ENCODE peak calls at places on chromosome 13, in nine cellular contexts. G is lower lobe of right lung; E is right cardiac atrium; D is C1 segment of cervical spinal cord; W is astrocyte; Y is lower leg skin; M is A673; S is activated CD8-positive, alpha-beta T cell treated with anti-CD3 and anti-CD28 coated beads, Interleukin-2, amount 10 ng/mL, durations not matched to agents 7 days and 5 days; N is retina. J is an unnamed sample.

GRCh38 chr13:67742478-67742877 is 512.3 kb upstream of the PCDH9 start:
- DNase-seq in S (no peak), M (no peak), W (peak; percentile 25), D (no peak), G (no peak), N (no peak), Y (no peak), E (no peak), J (no peak)

GRCh38 chr13:95247857-95248256 is 53.4 kb downstream of the ABCC4 start:
- DNase-seq in S (no peak), W (no peak), M (no peak), E (no peak), D (no peak), N (no peak), Y (no peak), G (no peak), J (no peak)

GRCh38 chr13:26693749-26694463 is 66.7 kb downstream of the GPR12 start:
- DNase-seq in W (no peak), S (no peak), Y (no peak), D (no peak), G (no peak), N (no peak), M (no peak), E (no peak), J (no peak)

GRCh38 chr13:45951724-45952123 is 100.2 kb upstream of the SIAH3 start:
- DNase-seq in D (no peak), W (no peak), M (no peak), N (no peak), E (no peak), G (no peak), S (no peak), Y (no peak), J (no peak)

GRCh38 chr13:46012404-46012803 is 40.1 kb downstream of the ZC3H13 start:
- DNase-seq in N (no peak), E (no peak), D (no peak), G (no peak), S (no peak), W (no peak), Y (no peak), M (no peak), J (no peak)

GRCh38 chr13:77919351-77920294 is 992 bp upstream of the EDNRB start:
- DNase-seq in N (no peak), M (peak; percentile 67), G (peak; percentile 54), S (no peak), E (peak; percentile 85), W (peak; percentile 20), Y (no peak), D (peak; percentile 6), J (peak; percentile 28)

GRCh38 chr13:45439000-45439399 is 20.8 kb upstream of the SLC25A30 start:
- DNase-seq in N (no peak), D (no peak), G (no peak), M (no peak), W (no peak), Y (no peak), E (no peak), S (no peak), J (no peak)

GRCh38 chr13:34001357-34001756 is 183.4 kb downstream of the RFC3 start:
- DNase-seq in W (no peak), D (no peak), S (no peak), G (no peak), M (no peak), Y (no peak), N (no peak), E (no peak), J (no peak)

GRCh38 chr13:22505489-22505888 is 675.3 kb upstream of the SGCG start:
- DNase-seq in G (no peak), Y (no peak), N (no peak), W (peak; percentile 16), M (no peak), S (no peak), D (no peak), E (no peak), J (no peak)

GRCh38 chr13:105144020-105144419 is 1391.4 kb downstream of the EFNB2 start:
- DNase-seq in G (no peak), D (no peak), E (no peak), S (no peak), M (no peak), W (no peak), Y (no peak), N (no peak), J (no peak)

GRCh38 chr13:30692108-30692507 is 43.2 kb upstream of the ALOX5AP start:
- DNase-seq in S (no peak), N (no peak), G (no peak), Y (no peak), M (no peak), D (no peak), E (no peak), W (no peak), J (no peak)

GRCh38 chr13:26663801-26664200 is 96.8 kb downstream of the GPR12 start:
- DNase-seq in W (no peak), N (no peak), G (no peak), D (no peak), E (no peak), S (no peak), Y (no peak), M (no peak), J (no peak)

GRCh38 chr13:71865858-71866172 is 1.2 kb downstream of the DACH1 start:
- DNase-seq in D (no peak), Y (no peak), G (peak; percentile 45), S (no peak), M (peak; percentile 5), W (no peak), E (no peak), N (no peak), J (no peak)

GRCh38 chr13:95341441-95341840 is 40.2 kb upstream of the ABCC4 start:
- DNase-seq in E (no peak), S (no peak), N (no peak), M (no peak), Y (no peak), W (peak; percentile 37), D (no peak), G (no peak), J (no peak)

J was measured in HCEC 1CT.